ENCODE peak calls at places on chromosomes 11 and 22, in seven cellular contexts. One of them, this sample, is unnamed.
A peak's percentile ranks its signal among the peaks of the same experiment; 100 is the strongest.

GRCh38 chr11:43649501-43649900 is 31.0 kb upstream of the HSD17B12 start:
- DNase-seq in astrocyte of the spinal cord: no peak
- DNase-seq in activated CD4-positive, CD25-positive, alpha-beta regulatory T cell treated with anti-CD3 and anti-CD28 coated beads, Interleukin-2, amount 50 U/mL, for 16 hours: no peak
- DNase-seq in nephron progenitor cell: no peak
- DNase-seq in NCI-H446: no peak
- DNase-seq in epithelial cell of esophagus: no peak
- DNase-seq in LoVo: no peak
- DNase-seq in this sample: no peak

GRCh38 chr11:64385953-64386704 is 27.2 kb downstream of the RPS6KA4 start:
- DNase-seq in astrocyte of the spinal cord: peak; percentile 14
- DNase-seq in activated CD4-positive, CD25-positive, alpha-beta regulatory T cell treated with anti-CD3 and anti-CD28 coated beads, Interleukin-2, amount 50 U/mL, for 16 hours: no peak
- DNase-seq in nephron progenitor cell: no peak
- DNase-seq in NCI-H446: no peak
- DNase-seq in epithelial cell of esophagus: peak; percentile 80
- DNase-seq in LoVo: peak; percentile 14
- DNase-seq in this sample: no peak

GRCh38 chr22:46914916-46915894 is 152.8 kb downstream of the TBC1D22A start:
- DNase-seq in astrocyte of the spinal cord: no peak
- DNase-seq in activated CD4-positive, CD25-positive, alpha-beta regulatory T cell treated with anti-CD3 and anti-CD28 coated beads, Interleukin-2, amount 50 U/mL, for 16 hours: no peak
- DNase-seq in nephron progenitor cell: no peak
- DNase-seq in NCI-H446: no peak
- DNase-seq in epithelial cell of esophagus: no peak
- DNase-seq in LoVo: no peak
- DNase-seq in this sample: no peak

GRCh38 chr11:69704508-69705245 is 855 bp upstream of the FGF19 start:
- DNase-seq in astrocyte of the spinal cord: peak; percentile 2
- DNase-seq in activated CD4-positive, CD25-positive, alpha-beta regulatory T cell treated with anti-CD3 and anti-CD28 coated beads, Interleukin-2, amount 50 U/mL, for 16 hours: no peak
- DNase-seq in nephron progenitor cell: peak; percentile 80
- DNase-seq in NCI-H446: no peak
- DNase-seq in epithelial cell of esophagus: peak; percentile 30
- DNase-seq in LoVo: no peak
- DNase-seq in this sample: peak; percentile 96

GRCh38 chr22:18048441-18048898 is 24.1 kb upstream of the MICAL3 start:
- DNase-seq in astrocyte of the spinal cord: no peak
- DNase-seq in activated CD4-positive, CD25-positive, alpha-beta regulatory T cell treated with anti-CD3 and anti-CD28 coated beads, Interleukin-2, amount 50 U/mL, for 16 hours: no peak
- DNase-seq in nephron progenitor cell: no peak
- DNase-seq in NCI-H446: no peak
- DNase-seq in epithelial cell of esophagus: no peak
- DNase-seq in LoVo: no peak
- DNase-seq in this sample: no peak

GRCh38 chr11:1153951-1154487 is 3.7 kb upstream of the MUC5AC start:
- DNase-seq in astrocyte of the spinal cord: peak; percentile 92
- DNase-seq in activated CD4-positive, CD25-positive, alpha-beta regulatory T cell treated with anti-CD3 and anti-CD28 coated beads, Interleukin-2, amount 50 U/mL, for 16 hours: no peak
- DNase-seq in nephron progenitor cell: no peak
- DNase-seq in NCI-H446: no peak
- DNase-seq in epithelial cell of esophagus: no peak
- DNase-seq in LoVo: peak; percentile 75
- DNase-seq in this sample: peak; percentile 53

GRCh38 chr11:128298271-128298670 is 289.1 kb downstream of the ETS1 start:
- DNase-seq in astrocyte of the spinal cord: no peak
- DNase-seq in activated CD4-positive, CD25-positive, alpha-beta regulatory T cell treated with anti-CD3 and anti-CD28 coated beads, Interleukin-2, amount 50 U/mL, for 16 hours: no peak
- DNase-seq in nephron progenitor cell: no peak
- DNase-seq in NCI-H446: no peak
- DNase-seq in epithelial cell of esophagus: no peak
- DNase-seq in LoVo: no peak
- DNase-seq in this sample: no peak

GRCh38 chr11:12139144-12139881 is 28.9 kb downstream of the MICAL2 start:
- DNase-seq in astrocyte of the spinal cord: peak; percentile 92
- DNase-seq in activated CD4-positive, CD25-positive, alpha-beta regulatory T cell treated with anti-CD3 and anti-CD28 coated beads, Interleukin-2, amount 50 U/mL, for 16 hours: no peak
- DNase-seq in nephron progenitor cell: no peak
- DNase-seq in NCI-H446: no peak
- DNase-seq in epithelial cell of esophagus: peak; percentile 43
- DNase-seq in LoVo: no peak
- DNase-seq in this sample: peak; percentile 39

GRCh38 chr22:21052715-21053459 is 7.1 kb downstream of the LRRC74B start:
- DNase-seq in astrocyte of the spinal cord: no peak
- DNase-seq in activated CD4-positive, CD25-positive, alpha-beta regulatory T cell treated with anti-CD3 and anti-CD28 coated beads, Interleukin-2, amount 50 U/mL, for 16 hours: no peak
- DNase-seq in nephron progenitor cell: no peak
- DNase-seq in NCI-H446: no peak
- DNase-seq in epithelial cell of esophagus: no peak
- DNase-seq in LoVo: no peak
- DNase-seq in this sample: no peak

GRCh38 chr11:125272092-125272491 is 107.5 kb downstream of the PKNOX2 start:
- DNase-seq in astrocyte of the spinal cord: peak; percentile 13
- DNase-seq in activated CD4-positive, CD25-positive, alpha-beta regulatory T cell treated with anti-CD3 and anti-CD28 coated beads, Interleukin-2, amount 50 U/mL, for 16 hours: no peak
- DNase-seq in nephron progenitor cell: no peak
- DNase-seq in NCI-H446: no peak
- DNase-seq in epithelial cell of esophagus: peak; percentile 62
- DNase-seq in LoVo: no peak
- DNase-seq in this sample: no peak

GRCh38 chr11:93608280-93608862 is 53.1 kb upstream of the CEP295 start:
- DNase-seq in astrocyte of the spinal cord: no peak
- DNase-seq in activated CD4-positive, CD25-positive, alpha-beta regulatory T cell treated with anti-CD3 and anti-CD28 coated beads, Interleukin-2, amount 50 U/mL, for 16 hours: no peak
- DNase-seq in nephron progenitor cell: no peak
- DNase-seq in NCI-H446: no peak
- DNase-seq in epithelial cell of esophagus: peak; percentile 39
- DNase-seq in LoVo: no peak
- DNase-seq in this sample: no peak

GRCh38 chr11:7965386-7965785 is at the start of gene NLRP10:
- DNase-seq in astrocyte of the spinal cord: peak; percentile 28
- DNase-seq in activated CD4-positive, CD25-positive, alpha-beta regulatory T cell treated with anti-CD3 and anti-CD28 coated beads, Interleukin-2, amount 50 U/mL, for 16 hours: no peak
- DNase-seq in nephron progenitor cell: no peak
- DNase-seq in NCI-H446: no peak
- DNase-seq in epithelial cell of esophagus: peak; percentile 96
- DNase-seq in LoVo: no peak
- DNase-seq in this sample: no peak

GRCh38 chr22:50665738-50666137 is 6.9 kb upstream of the SHANK3 start:
- DNase-seq in astrocyte of the spinal cord: no peak
- DNase-seq in activated CD4-positive, CD25-positive, alpha-beta regulatory T cell treated with anti-CD3 and anti-CD28 coated beads, Interleukin-2, amount 50 U/mL, for 16 hours: no peak
- DNase-seq in nephron progenitor cell: no peak
- DNase-seq in NCI-H446: no peak
- DNase-seq in epithelial cell of esophagus: no peak
- DNase-seq in LoVo: no peak
- DNase-seq in this sample: no peak

GRCh38 chr22:44628273-44628672 is 73.7 kb upstream of the PRR5 start:
- DNase-seq in astrocyte of the spinal cord: no peak
- DNase-seq in activated CD4-positive, CD25-positive, alpha-beta regulatory T cell treated with anti-CD3 and anti-CD28 coated beads, Interleukin-2, amount 50 U/mL, for 16 hours: no peak
- DNase-seq in nephron progenitor cell: no peak
- DNase-seq in NCI-H446: no peak
- DNase-seq in epithelial cell of esophagus: no peak
- DNase-seq in LoVo: no peak
- DNase-seq in this sample: no peak

GRCh38 chr11:65766535-65766934 is 14.2 kb downstream of the AP5B1 start:
- DNase-seq in astrocyte of the spinal cord: peak; percentile 47
- DNase-seq in activated CD4-positive, CD25-positive, alpha-beta regulatory T cell treated with anti-CD3 and anti-CD28 coated beads, Interleukin-2, amount 50 U/mL, for 16 hours: no peak
- DNase-seq in nephron progenitor cell: no peak
- DNase-seq in NCI-H446: no peak
- DNase-seq in epithelial cell of esophagus: no peak
- DNase-seq in LoVo: no peak
- DNase-seq in this sample: no peak

GRCh38 chr22:36741204-36741793 is 34.6 kb downstream of the IFT27 start:
- DNase-seq in astrocyte of the spinal cord: no peak
- DNase-seq in activated CD4-positive, CD25-positive, alpha-beta regulatory T cell treated with anti-CD3 and anti-CD28 coated beads, Interleukin-2, amount 50 U/mL, for 16 hours: no peak
- DNase-seq in nephron progenitor cell: no peak
- DNase-seq in NCI-H446: no peak
- DNase-seq in epithelial cell of esophagus: no peak
- DNase-seq in LoVo: no peak
- DNase-seq in this sample: peak; percentile 83

GRCh38 chr22:31344369-31345330 is 1.5 kb downstream of the PATZ1 start:
- DNase-seq in astrocyte of the spinal cord: peak; percentile 61
- DNase-seq in activated CD4-positive, CD25-positive, alpha-beta regulatory T cell treated with anti-CD3 and anti-CD28 coated beads, Interleukin-2, amount 50 U/mL, for 16 hours: no peak
- DNase-seq in nephron progenitor cell: peak; percentile 20
- DNase-seq in NCI-H446: no peak
- DNase-seq in epithelial cell of esophagus: peak; percentile 53
- DNase-seq in LoVo: no peak
- DNase-seq in this sample: peak; percentile 42

GRCh38 chr22:20514658-20515406 is 7.4 kb downstream of the MED15 start:
- DNase-seq in astrocyte of the spinal cord: peak; percentile 78
- DNase-seq in activated CD4-positive, CD25-positive, alpha-beta regulatory T cell treated with anti-CD3 and anti-CD28 coated beads, Interleukin-2, amount 50 U/mL, for 16 hours: no peak
- DNase-seq in nephron progenitor cell: no peak
- DNase-seq in NCI-H446: no peak
- DNase-seq in epithelial cell of esophagus: peak; percentile 97
- DNase-seq in LoVo: no peak
- DNase-seq in this sample: no peak

GRCh38 chr11:102930451-102930850 is 25.1 kb downstream of the MMP13 start:
- DNase-seq in astrocyte of the spinal cord: no peak
- DNase-seq in activated CD4-positive, CD25-positive, alpha-beta regulatory T cell treated with anti-CD3 and anti-CD28 coated beads, Interleukin-2, amount 50 U/mL, for 16 hours: no peak
- DNase-seq in nephron progenitor cell: no peak
- DNase-seq in NCI-H446: no peak
- DNase-seq in epithelial cell of esophagus: no peak
- DNase-seq in LoVo: no peak
- DNase-seq in this sample: no peak

GRCh38 chr11:133821776-133822175 is 23.5 kb downstream of the SPATA19 start:
- DNase-seq in astrocyte of the spinal cord: no peak
- DNase-seq in activated CD4-positive, CD25-positive, alpha-beta regulatory T cell treated with anti-CD3 and anti-CD28 coated beads, Interleukin-2, amount 50 U/mL, for 16 hours: no peak
- DNase-seq in nephron progenitor cell: peak; percentile 75
- DNase-seq in NCI-H446: peak; percentile 17
- DNase-seq in epithelial cell of esophagus: no peak
- DNase-seq in LoVo: peak; percentile 13
- DNase-seq in this sample: peak; percentile 90

GRCh38 chr11:16924826-16925494 is 89.3 kb downstream of the PLEKHA7 start:
- DNase-seq in astrocyte of the spinal cord: peak; percentile 59
- DNase-seq in activated CD4-positive, CD25-positive, alpha-beta regulatory T cell treated with anti-CD3 and anti-CD28 coated beads, Interleukin-2, amount 50 U/mL, for 16 hours: no peak
- DNase-seq in nephron progenitor cell: peak; percentile 50
- DNase-seq in NCI-H446: no peak
- DNase-seq in epithelial cell of esophagus: peak; percentile 89
- DNase-seq in LoVo: peak; percentile 96
- DNase-seq in this sample: peak; percentile 87

GRCh38 chr11:128695539-128696221 is 1.8 kb downstream of the FLI1 start:
- DNase-seq in astrocyte of the spinal cord: peak; percentile 37
- DNase-seq in activated CD4-positive, CD25-positive, alpha-beta regulatory T cell treated with anti-CD3 and anti-CD28 coated beads, Interleukin-2, amount 50 U/mL, for 16 hours: no peak
- DNase-seq in nephron progenitor cell: no peak
- DNase-seq in NCI-H446: no peak
- DNase-seq in epithelial cell of esophagus: peak; percentile 27
- DNase-seq in LoVo: no peak
- DNase-seq in this sample: no peak

GRCh38 chr22:47369020-47369419 is 606.6 kb downstream of the TBC1D22A start:
- DNase-seq in astrocyte of the spinal cord: no peak
- DNase-seq in activated CD4-positive, CD25-positive, alpha-beta regulatory T cell treated with anti-CD3 and anti-CD28 coated beads, Interleukin-2, amount 50 U/mL, for 16 hours: no peak
- DNase-seq in nephron progenitor cell: no peak
- DNase-seq in NCI-H446: no peak
- DNase-seq in epithelial cell of esophagus: no peak
- DNase-seq in LoVo: no peak
- DNase-seq in this sample: no peak

This sample was measured in H7.